ENCODE peak calls at places on chromosomes 13 and 19, in seven cellular contexts. R is IMR-90, G is H1, Z is mesendoderm, J is mesenchymal stem cell, L is neuronal stem cell, U is trophoblast cell. W is an unnamed sample.

GRCh38 chr13:113032291-113032690 is 63.3 kb downstream of the MCF2L start:
- DNase-seq in R (no peak), G (no peak), Z (no peak), J (no peak), L (no peak), U (no peak), W (no peak)

GRCh38 chr19:49419173-49419572 is 4.1 kb downstream of the PTH2 start:
- DNase-seq in R (no peak), G (no peak), Z (no peak), J (no peak), L (no peak), U (no peak), W (no peak)

GRCh38 chr13:77918391-77919261 is at the start of gene EDNRB:
- DNase-seq in R (peak), G (peak), Z (peak), J (peak), L (peak), U (peak), W (peak)

GRCh38 chr13:25683056-25683455 is 311.3 kb downstream of the ATP8A2 start:
- DNase-seq in R (no peak), G (no peak), Z (no peak), J (no peak), L (no peak), U (no peak), W (no peak)

GRCh38 chr19:19278315-19278714 is 5.2 kb upstream of the TM6SF2 start:
- DNase-seq in R (no peak), G (no peak), Z (no peak), J (no peak), L (no peak), U (no peak), W (no peak)

GRCh38 chr13:72565893-72566292 is 161.5 kb downstream of the MZT1 start:
- DNase-seq in R (peak), G (no peak), Z (peak), J (peak), L (peak), U (no peak), W (no peak)

GRCh38 chr13:74090397-74090796 is 43.8 kb downstream of the KLF12 start:
- DNase-seq in R (peak), G (no peak), Z (no peak), J (no peak), L (no peak), U (no peak), W (no peak)

GRCh38 chr13:21478881-21479808 is 20.0 kb upstream of the ZDHHC20 start:
- DNase-seq in R (peak), G (no peak), Z (peak), J (peak), L (peak), U (peak), W (no peak)

GRCh38 chr13:52356327-52356726 is 49.6 kb downstream of the THSD1 start:
- DNase-seq in R (peak), G (no peak), Z (peak), J (no peak), L (no peak), U (no peak), W (no peak)

GRCh38 chr19:18002347-18002850 is 5.6 kb upstream of the ARRDC2 start:
- DNase-seq in R (no peak), G (no peak), Z (no peak), J (no peak), L (no peak), U (no peak), W (no peak)

GRCh38 chr19:30060872-30061556 is 119.0 kb downstream of the URI1 start:
- DNase-seq in R (no peak), G (no peak), Z (no peak), J (no peak), L (no peak), U (no peak), W (no peak)

GRCh38 chr19:29766100-29766499 is 45.7 kb upstream of the CCNE1 start:
- DNase-seq in R (no peak), G (no peak), Z (no peak), J (no peak), L (no peak), U (no peak), W (no peak)

GRCh38 chr19:10516671-10517286 is 468 bp downstream of the S1PR5 start:
- DNase-seq in R (no peak), G (no peak), Z (no peak), J (peak), L (no peak), U (no peak), W (no peak)

GRCh38 chr19:12801466-12802266 is at the start of the genes PRDX2 and THSD8:
- DNase-seq in R (peak), G (no peak), Z (peak), J (peak), L (peak), U (no peak), W (peak)

GRCh38 chr13:111947876-111948275 is 119.1 kb upstream of the SOX1 start:
- DNase-seq in R (no peak), G (no peak), Z (no peak), J (no peak), L (no peak), U (no peak), W (peak)

GRCh38 chr19:32828643-32829344 is 40.8 kb downstream of the SLC7A9 start:
- DNase-seq in R (no peak), G (no peak), Z (no peak), J (no peak), L (no peak), U (no peak), W (no peak)

GRCh38 chr13:52067237-52067636 is 42.7 kb downstream of the UTP14C start:
- DNase-seq in R (no peak), G (no peak), Z (peak), J (peak), L (no peak), U (no peak), W (no peak)

GRCh38 chr13:32581177-32581786 is 5.0 kb upstream of the PDS5B start:
- DNase-seq in R (peak), G (no peak), Z (no peak), J (peak), L (no peak), U (no peak), W (no peak)

GRCh38 chr13:24684600-24684998 is 4.4 kb downstream of the ATP12A start:
- DNase-seq in R (no peak), G (no peak), Z (no peak), J (no peak), L (no peak), U (no peak), W (no peak)

GRCh38 chr19:39171479-39172465 is 25.0 kb upstream of the NCCRP1 start:
- DNase-seq in R (no peak), G (no peak), Z (no peak), J (no peak), L (no peak), U (no peak), W (no peak)

GRCh38 chr19:47309038-47309437 is 623 bp upstream of the C5AR1 start:
- DNase-seq in R (no peak), G (no peak), Z (no peak), J (no peak), L (no peak), U (no peak), W (no peak)

GRCh38 chr13:31310781-31311180 is 111.0 kb downstream of the B3GLCT start:
- DNase-seq in R (peak), G (no peak), Z (no peak), J (no peak), L (no peak), U (no peak), W (no peak)

GRCh38 chr13:98826156-98826555 is 73.7 kb upstream of the SLC15A1 start:
- DNase-seq in R (peak), G (no peak), Z (no peak), J (no peak), L (no peak), U (no peak), W (no peak)

GRCh38 chr19:33396701-33397535 is 23.4 kb downstream of the CEBPG start:
- DNase-seq in R (no peak), G (no peak), Z (peak), J (no peak), L (peak), U (no peak), W (no peak)

DNA sequence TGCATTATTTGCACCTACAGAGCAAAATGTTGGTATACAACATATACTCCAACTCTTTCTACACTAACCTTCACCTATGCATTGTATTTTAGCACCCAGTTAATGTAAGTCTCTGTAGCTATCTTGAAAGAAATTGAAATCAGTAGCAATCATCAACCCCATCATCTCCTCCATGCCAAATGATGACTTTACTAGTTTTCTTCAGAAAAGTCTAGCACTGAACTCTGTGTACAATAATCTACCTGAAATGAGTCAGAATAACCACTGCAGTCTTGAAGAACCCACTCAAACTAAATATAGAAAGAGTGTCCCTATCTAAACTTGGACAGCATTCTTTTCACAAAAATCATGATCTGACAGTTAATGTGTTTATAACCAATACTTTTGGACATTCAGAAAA is 9.8 kb downstream of the IRS2 start:
- DNase-seq in R (peak), G (no peak), Z (no peak), J (no peak), L (no peak), U (no peak), W (no peak)
- H3K4ac ChIP-seq in R (no peak), G (no peak), Z (no peak), J (no peak), L (no peak), U (no peak), W (no peak)

GRCh38 chr13:39415003-39415402 is 188.0 kb downstream of the LHFPL6 start:
- DNase-seq in R (no peak), G (no peak), Z (no peak), J (no peak), L (no peak), U (no peak), W (no peak)
- H3K18ac ChIP-seq in R (no peak), G (no peak), Z (no peak), J (no peak), L (no peak), U (no peak), W (no peak)

GRCh38 chr13:107111248-107111647 is 543.3 kb upstream of the ARGLU1 start:
- DNase-seq in R (no peak), G (no peak), Z (no peak), J (no peak), L (no peak), U (no peak), W (no peak)
- H3K4ac ChIP-seq in R (no peak), G (no peak), Z (no peak), J (no peak), L (no peak), U (no peak), W (no peak)

GRCh38 chr19:54725321-54725720 is 1.1 kb downstream of the KIR3DL3 start:
- DNase-seq in R (no peak), G (no peak), Z (no peak), J (no peak), L (no peak), U (no peak), W (no peak)

GRCh38 chr19:54727562-54727961 is 3.3 kb downstream of the KIR3DL3 start:
- DNase-seq in R (no peak), G (no peak), Z (no peak), J (no peak), L (no peak), U (no peak), W (no peak)

GRCh38 chr19:54728167-54728566 is 3.9 kb downstream of the KIR3DL3 start:
- DNase-seq in R (no peak), G (no peak), Z (no peak), J (no peak), L (no peak), U (no peak), W (no peak)

GRCh38 chr19:54724644-54725043 is 402 bp downstream of the KIR3DL3 start:
- DNase-seq in R (no peak), G (no peak), Z (no peak), J (no peak), L (no peak), U (no peak), W (no peak)

GRCh38 chr19:54724142-54724541 is at the start of gene KIR3DL3:
- DNase-seq in R (no peak), G (no peak), Z (no peak), J (no peak), L (no peak), U (no peak), W (no peak)
- H3K18ac ChIP-seq in R (no peak), G (no peak), Z (no peak), J (no peak), L (no peak), U (no peak), W (no peak)

GRCh38 chr13:64688893-64689677 is 2541.1 kb downstream of the PCDH9 start:
- DNase-seq in R (peak), G (no peak), Z (no peak), J (peak), L (no peak), U (no peak), W (no peak)
- H3K4ac ChIP-seq in R (peak), G (no peak), Z (no peak), J (no peak), L (no peak), U (no peak), W (no peak)

GRCh38 chr19:56222901-56223300 is 20.8 kb downstream of the ZSCAN5C start:
- DNase-seq in R (no peak), G (no peak), Z (no peak), J (no peak), L (no peak), U (no peak), W (no peak)
- H3K18ac ChIP-seq in R (no peak), G (no peak), Z (no peak), J (no peak), L (no peak), U (no peak), W (no peak)

DNA sequence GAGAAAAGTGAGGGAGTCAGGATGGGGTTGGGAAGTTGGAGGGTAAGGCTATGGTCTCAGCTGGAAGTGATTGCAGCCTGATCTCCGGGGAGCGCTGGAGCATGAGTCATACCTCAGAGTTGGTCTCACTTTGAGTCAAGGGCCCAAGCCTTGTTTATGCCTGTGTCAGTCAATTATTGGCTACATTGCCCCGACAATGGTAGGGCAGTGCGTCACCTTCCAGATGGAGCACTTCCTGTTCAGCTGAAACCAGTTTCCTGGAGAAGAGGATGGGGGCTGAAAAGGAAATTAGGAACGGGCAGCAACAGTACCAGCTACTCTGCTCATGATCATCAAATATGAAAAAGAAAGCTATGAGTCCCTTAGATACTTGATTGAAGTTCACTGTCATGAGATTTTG is 60.4 kb downstream of the ADGRE1 start:
- DNase-seq in R (no peak), G (no peak), Z (no peak), J (peak), L (no peak), U (no peak), W (no peak)
- H3K4ac ChIP-seq in R (no peak), G (no peak), Z (no peak), J (no peak), L (no peak), U (no peak), W (no peak)

DNA sequence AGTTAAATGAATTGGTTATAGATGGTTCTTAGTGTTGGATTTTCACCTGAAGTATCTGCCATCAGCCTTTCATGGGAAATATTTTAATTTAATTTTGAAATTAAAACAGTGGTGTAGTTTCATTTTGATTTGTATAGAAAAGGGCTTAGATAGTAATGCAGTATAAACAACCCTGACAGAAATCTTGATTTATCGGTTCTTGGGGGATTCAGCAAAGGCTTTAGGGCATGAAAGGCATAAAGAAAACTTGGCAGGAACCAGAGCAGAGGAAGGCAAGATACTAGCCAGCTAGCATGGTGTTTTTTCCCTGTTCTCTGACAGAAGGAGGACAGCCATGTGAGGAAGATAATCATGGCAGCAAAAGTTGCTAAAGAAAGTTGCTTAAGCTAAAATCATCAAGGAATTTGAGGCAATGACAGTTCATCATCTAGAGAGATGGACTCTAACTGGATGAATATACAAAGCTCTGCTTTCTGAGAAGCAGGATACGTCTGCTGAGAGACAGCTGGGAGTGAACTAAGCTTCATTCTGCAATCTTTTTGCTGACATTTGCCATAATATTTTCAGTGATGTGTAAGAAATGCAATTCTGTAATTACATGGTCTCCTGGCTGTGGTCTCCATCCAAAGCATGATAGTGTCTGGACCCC is 294.1 kb downstream of the KCNRG start:
- DNase-seq in R (no peak), G (no peak), Z (no peak), J (peak), L (no peak), U (no peak), W (no peak)
- H3K18ac ChIP-seq in R (no peak), G (no peak), Z (no peak), J (no peak), L (no peak), U (no peak), W (no peak)

W was measured in H9.